ENCODE peak calls at places on chromosomes 16 and 17, in six cellular contexts. L is MCF 10A, Q is AG10803, G is fibroblast of lung, C is body of pancreas, H is choroid plexus epithelial cell. O is an unnamed sample.
A peak's percentile ranks its signal among the peaks of the same experiment; 100 is the strongest.

GRCh38 chr16:29192329-29193247 is 207.7 kb downstream of the LAT start:
- DNase-seq in L (no peak), H (no peak), Q (no peak), C (no peak), G (no peak), O (peak; percentile 76)

GRCh38 chr17:44556114-44556853 is 1.0 kb upstream of the FZD2 start:
- DNase-seq in L (peak; percentile 62), H (peak; percentile 70), C (peak; percentile 55), Q (peak; percentile 67), G (peak; percentile 72), O (no peak)

GRCh38 chr16:89489731-89490385 is 503 bp downstream of the ANKRD11 start:
- DNase-seq in L (no peak), G (no peak), C (no peak), H (no peak), Q (no peak), O (no peak)

GRCh38 chr16:9099131-9099625 is 7.7 kb downstream of the HAPSTR1 start:
- DNase-seq in H (no peak), L (peak; percentile 58), G (peak; percentile 59), C (no peak), Q (peak; percentile 50), O (no peak)

GRCh38 chr16:17076121-17076757 is 394.5 kb downstream of the XYLT1 start:
- DNase-seq in G (no peak), H (no peak), C (no peak), Q (no peak), L (no peak), O (no peak)

GRCh38 chr17:38922538-38923291 is 2.7 kb upstream of the LASP1NB start:
- DNase-seq in L (peak; percentile 69), C (peak; percentile 84), G (peak; percentile 65), Q (peak; percentile 70), H (peak; percentile 88), O (peak; percentile 53)

GRCh38 chr16:10616744-10617640 is 36.6 kb upstream of the EMP2 start:
- DNase-seq in H (peak; percentile 19), Q (peak; percentile 69), C (peak; percentile 36), G (peak; percentile 69), L (peak; percentile 88), O (no peak)

GRCh38 chr17:71022758-71023157 is 853.4 kb downstream of the KCNJ2 start:
- DNase-seq in L (no peak), C (no peak), Q (no peak), G (no peak), H (no peak), O (no peak)

GRCh38 chr16:57798953-57799618 is 3.2 kb downstream of the KIFC3 start:
- DNase-seq in Q (no peak), L (no peak), H (no peak), G (no peak), C (peak; percentile 52), O (no peak)

GRCh38 chr16:82263456-82264159 is 93.6 kb upstream of the MPHOSPH6 start:
- DNase-seq in L (peak; percentile 75), C (peak; percentile 67), Q (peak; percentile 40), G (peak; percentile 33), H (peak; percentile 70), O (no peak)

GRCh38 chr17:66673668-66674276 is 161.1 kb upstream of the CACNG5 start:
- DNase-seq in Q (peak; percentile 69), C (peak; percentile 51), G (peak; percentile 62), L (peak; percentile 83), H (peak; percentile 85), O (no peak)

GRCh38 chr17:61422869-61423268 is 23.2 kb downstream of the TBX2 start:
- DNase-seq in G (no peak), L (no peak), Q (no peak), H (no peak), C (no peak), O (no peak)

DNA sequence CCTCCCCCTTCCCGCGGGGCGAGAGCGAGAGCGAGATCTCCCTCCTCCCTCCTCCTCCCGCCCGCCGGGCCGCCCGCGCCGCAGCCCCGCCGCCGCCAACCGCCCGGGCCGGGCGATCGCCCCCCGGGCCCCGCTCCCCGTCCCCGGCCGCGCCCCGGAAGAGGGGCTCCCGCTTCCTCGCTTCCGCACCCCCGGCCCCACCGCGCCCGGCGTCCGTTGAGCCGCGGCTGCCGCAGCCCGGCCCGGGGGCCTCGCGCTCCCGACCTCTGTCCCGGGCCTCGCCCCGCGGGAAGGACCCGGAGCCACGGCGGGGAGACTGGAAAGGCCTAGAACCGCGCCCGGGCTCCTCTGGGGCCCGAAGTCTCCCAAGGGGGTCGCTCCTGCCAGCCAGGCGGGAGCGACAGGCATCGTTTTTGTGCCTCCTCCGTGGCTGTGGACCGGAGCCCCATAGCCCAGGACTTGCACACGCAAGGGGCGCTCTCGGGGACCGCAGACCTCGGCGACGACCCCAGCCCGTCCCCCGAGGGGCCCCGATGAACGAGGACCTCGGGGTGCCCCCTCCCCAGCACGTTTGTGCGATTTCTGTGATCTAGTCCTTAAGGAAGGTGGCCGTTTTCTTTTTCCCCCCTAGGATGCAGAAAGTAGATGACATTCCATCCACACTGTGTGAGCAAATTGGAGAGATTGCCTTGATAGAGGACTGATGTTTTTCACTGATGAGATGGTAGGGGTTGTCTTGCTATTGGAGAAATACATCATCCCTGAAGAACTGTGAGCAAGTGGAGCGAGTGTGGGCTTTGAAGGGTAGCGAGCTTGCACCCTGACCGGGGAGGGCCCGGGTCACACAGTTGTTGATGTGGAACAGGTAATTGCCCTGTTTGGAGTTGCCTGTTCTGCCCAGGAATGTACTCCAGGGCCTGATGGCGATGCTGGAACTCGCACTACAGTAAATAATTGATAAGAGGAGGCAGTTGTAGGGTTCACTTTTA is 610 bp downstream of the BANP start:
- DNase-seq in Q (peak; percentile 17), L (peak; percentile 9), H (no peak), C (peak; percentile 30), G (peak; percentile 9), O (no peak)
- TF ChIP-seq CTCF in Q (peak; percentile 25), L (no peak), H (peak; percentile 41), C (peak; percentile 7), G (peak; percentile 10), O (peak; percentile 67)

DNA sequence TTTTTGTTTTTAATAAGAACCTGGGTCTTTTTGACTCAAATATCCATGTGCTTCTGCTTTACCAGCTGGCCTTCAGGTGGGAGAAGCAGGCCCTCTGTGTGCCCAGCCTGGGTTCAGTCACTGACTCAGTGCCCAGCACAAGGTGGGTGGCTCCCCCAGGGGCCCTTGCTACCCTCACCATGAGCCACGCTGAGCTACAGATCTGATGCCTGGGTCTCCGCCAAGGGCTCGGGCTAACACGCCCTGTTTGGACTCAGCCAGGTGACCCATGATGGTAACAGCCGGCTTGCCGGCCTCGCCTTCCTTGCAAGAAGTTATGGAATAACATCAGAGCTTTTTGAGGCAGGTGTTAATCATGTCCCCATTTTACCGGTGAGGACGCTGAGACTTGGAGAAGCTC is 109.5 kb upstream of the NLRP1 start:
- DNase-seq in G (no peak), C (no peak), Q (no peak), L (no peak), H (no peak), O (no peak)
- TF ChIP-seq CTCF in G (no peak), C (no peak), Q (no peak), L (no peak), H (no peak), O (no peak)

GRCh38 chr17:68292689-68293040 is 1.4 kb downstream of the ARSG start:
- DNase-seq in Q (no peak), L (no peak), H (no peak), G (no peak), C (no peak), O (no peak)
- TF ChIP-seq CTCF in Q (no peak), L (no peak), H (no peak), G (no peak), C (no peak), O (no peak)

GRCh38 chr17:28421775-28422305 is 15.8 kb upstream of the SLC46A1 start:
- DNase-seq in G (no peak), Q (no peak), C (no peak), L (no peak), H (no peak), O (no peak)

GRCh38 chr17:28412131-28412530 is 6.1 kb upstream of the SLC46A1 start:
- DNase-seq in C (no peak), G (no peak), L (no peak), H (no peak), Q (no peak), O (no peak)

GRCh38 chr17:28415886-28416285 is 9.9 kb upstream of the SLC46A1 start:
- DNase-seq in C (no peak), G (no peak), Q (no peak), L (no peak), H (no peak), O (no peak)

GRCh38 chr17:28413804-28414203 is 7.8 kb upstream of the SLC46A1 start:
- DNase-seq in H (no peak), L (no peak), G (no peak), Q (no peak), C (no peak), O (no peak)

GRCh38 chr17:28416703-28417311 is 10.8 kb upstream of the SLC46A1 start:
- DNase-seq in H (peak; percentile 83), Q (peak; percentile 68), C (peak; percentile 80), L (peak; percentile 76), G (peak; percentile 53), O (no peak)
- TF ChIP-seq CTCF in H (peak; percentile 90), Q (peak; percentile 87), C (peak; percentile 70), L (peak; percentile 78), G (peak; percentile 84), O (peak; percentile 82)

DNA sequence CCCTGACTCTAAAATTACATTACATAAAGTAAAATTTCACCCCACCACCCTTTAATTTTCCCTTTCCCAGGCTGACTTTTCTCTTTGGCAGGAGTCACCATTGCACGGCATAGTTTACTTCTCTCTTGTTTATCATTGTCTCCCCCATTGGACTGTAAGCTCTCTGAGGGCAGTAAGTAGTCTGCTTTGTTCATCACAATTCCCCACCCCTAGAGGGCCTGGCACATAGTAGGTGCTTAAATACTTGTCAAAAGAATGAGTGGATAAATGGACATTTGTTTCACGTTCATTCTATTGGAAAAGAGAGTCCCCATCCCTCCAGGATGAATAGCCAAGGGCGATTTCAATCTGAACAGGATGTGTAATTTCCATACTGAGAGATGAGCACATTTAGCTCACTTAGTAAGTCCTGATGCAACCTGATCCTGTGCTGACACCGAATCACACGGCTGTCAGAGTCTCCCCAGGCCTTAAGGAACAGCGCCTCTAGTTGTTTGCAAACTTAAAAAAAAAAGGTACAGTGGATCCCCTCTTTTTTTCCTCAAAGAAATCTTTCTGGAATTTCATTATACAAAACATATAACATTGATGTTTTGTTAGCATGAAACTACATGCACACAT is 54.0 kb downstream of the AKAP1 start:
- DNase-seq in H (peak; percentile 64), G (peak; percentile 22), L (peak; percentile 31), Q (no peak), C (no peak), O (no peak)
- TF ChIP-seq CTCF in H (no peak), G (no peak), L (no peak), Q (no peak), C (no peak), O (peak; percentile 13)

DNA sequence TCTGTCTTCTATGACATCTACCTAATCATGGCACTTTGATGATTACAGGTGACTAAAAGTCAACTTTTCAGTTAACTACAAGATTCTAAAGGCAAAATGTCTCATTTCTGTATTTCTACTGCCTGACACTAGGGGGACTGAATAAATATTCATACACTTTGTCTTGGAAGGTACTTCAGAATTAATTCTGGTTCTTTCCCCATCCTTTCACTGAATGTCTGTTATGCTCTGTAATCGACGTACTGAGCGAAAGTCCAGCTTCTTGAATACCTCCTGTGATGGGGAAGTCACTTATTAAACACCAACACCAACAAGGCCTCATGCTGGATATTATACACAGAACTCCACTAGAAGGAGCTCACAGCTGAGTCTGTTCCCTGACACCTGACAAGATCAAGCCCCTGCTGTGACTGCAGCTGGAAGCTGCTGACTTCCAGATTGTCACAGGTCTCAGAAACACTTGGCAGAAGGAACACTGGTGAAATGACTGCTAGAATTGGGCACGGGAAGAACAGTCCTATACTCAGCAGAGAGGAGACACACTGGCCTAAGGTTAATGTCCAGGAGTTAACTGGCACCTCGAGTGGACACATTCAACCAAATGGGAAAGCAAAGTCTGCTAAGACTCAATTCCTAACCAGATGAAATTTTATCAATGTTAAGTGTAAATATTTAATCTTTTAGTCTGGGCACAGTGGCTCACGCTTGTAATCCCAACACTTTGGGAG is 31.9 kb downstream of the CMC2 start:
- DNase-seq in G (no peak), H (peak; percentile 43), C (peak; percentile 20), Q (no peak), L (no peak), O (no peak)
- TF ChIP-seq CTCF in G (peak; percentile 50), H (peak; percentile 58), C (peak; percentile 36), Q (peak; percentile 50), L (peak; percentile 42), O (peak; percentile 72)

O was measured in chondrocyte.